ENCODE peak calls at places on chromosomes 16 and 17, in six cellular contexts. X is lower lobe of right lung; W is stimulated activated CD4-positive, alpha-beta T cell treated with anti-CD3 and anti-CD28 coated beads, Interleukin-1b, Interleukin-23, amount 100 ng/mL, for 24 hours; Z is EH; A is NCI-H1417 treated with DMSO at 0.1 percent for 48 hours; O is DMS153. N is an unnamed sample.

GRCh38 chr16:80369559-80369958 is 171.2 kb upstream of the DYNLRB2 start:
- DNase-seq in A (no peak), O (peak), Z (peak), X (no peak), W (no peak), N (no peak)

GRCh38 chr17:64679710-64680216 is 17.7 kb upstream of the SMURF2 start:
- DNase-seq in X (no peak), O (no peak), Z (peak), A (no peak), W (no peak), N (no peak)

GRCh38 chr16:85994492-85995433 is 95.8 kb downstream of the IRF8 start:
- DNase-seq in X (no peak), Z (peak), W (no peak), O (no peak), A (no peak), N (no peak)

GRCh38 chr17:4679652-4680051 is 24.3 kb downstream of the PELP1 start:
- DNase-seq in O (no peak), Z (peak), A (no peak), X (no peak), W (no peak), N (no peak)

GRCh38 chr17:7822126-7822525 is 11.9 kb upstream of the KDM6B start:
- DNase-seq in X (no peak), Z (no peak), O (no peak), A (no peak), W (no peak), N (no peak)

GRCh38 chr17:56031636-56032035 is 121.6 kb upstream of the ANKFN1 start:
- DNase-seq in O (no peak), W (no peak), X (no peak), Z (no peak), A (no peak), N (no peak)

GRCh38 chr17:69773081-69773480 is 301.9 kb upstream of the KCNJ16 start:
- DNase-seq in O (peak), A (peak), Z (peak), W (no peak), X (no peak), N (no peak)

GRCh38 chr17:78241277-78242023 is 10.0 kb downstream of the TMEM235 start:
- DNase-seq in O (peak), W (no peak), A (no peak), X (no peak), Z (peak), N (no peak)

GRCh38 chr16:88599092-88599733 is 29.0 kb downstream of the ZC3H18 start:
- DNase-seq in A (no peak), O (no peak), Z (no peak), W (no peak), X (peak), N (no peak)

N was measured in cortex of kidney.